ENCODE peak calls at places on chromosomes 16 and 17, in four cellular contexts. R is GM13977, I is omental fat pad, K is upper lobe of right lung. G is an unnamed sample.

GRCh38 chr17:27315322-27315721 is 21.4 kb downstream of the WSB1 start:
- DNase-seq in R (no peak), I (peak), K (peak), G (peak)

GRCh38 chr17:82937411-82938371 is 97.9 kb upstream of the ZNF750 start:
- DNase-seq in R (no peak), I (peak), K (peak), G (no peak)

GRCh38 chr17:64180674-64181073 is 50.7 kb upstream of the ERN1 start:
- DNase-seq in R (no peak), I (no peak), K (peak), G (no peak)

GRCh38 chr17:9244066-9245052 is 223.0 kb downstream of the NTN1 start:
- DNase-seq in R (no peak), I (no peak), K (peak), G (no peak)

GRCh38 chr17:65175952-65176351 is 38.8 kb downstream of the RGS9 start:
- DNase-seq in R (no peak), I (no peak), K (no peak), G (no peak)

GRCh38 chr17:49315974-49316570 is 46.0 kb downstream of the ZNF652 start:
- DNase-seq in R (no peak), I (no peak), K (no peak), G (no peak)

GRCh38 chr16:4264546-4264945 is 8.3 kb downstream of the TFAP4 start:
- DNase-seq in R (no peak), I (no peak), K (no peak), G (no peak)

GRCh38 chr17:29619251-29619650 is 3.5 kb downstream of the CORO6 start:
- DNase-seq in R (no peak), I (no peak), K (peak), G (no peak)

GRCh38 chr16:53915452-53916160 is 211.7 kb downstream of the FTO start:
- DNase-seq in R (no peak), I (no peak), K (no peak), G (no peak)

GRCh38 chr16:53094013-53094630 is 39.3 kb downstream of the CHD9 start:
- DNase-seq in R (peak), I (no peak), K (peak), G (no peak)

GRCh38 chr17:28925912-28926365 is 23.1 kb upstream of the DHRS13 start:
- DNase-seq in R (peak), I (no peak), K (no peak), G (no peak)

GRCh38 chr17:38980455-38981217 is 13.4 kb upstream of the FBXO47 start:
- DNase-seq in R (no peak), I (no peak), K (no peak), G (no peak)

GRCh38 chr16:23424292-23424958 is 28.6 kb downstream of the COG7 start:
- DNase-seq in R (no peak), I (no peak), K (peak), G (no peak)

GRCh38 chr16:19162085-19162484 is 6.0 kb upstream of the SYT17 start:
- DNase-seq in R (no peak), I (no peak), K (no peak), G (no peak)

GRCh38 chr17:77098884-77099545 is 41.8 kb upstream of the SEC14L1 start:
- DNase-seq in R (no peak), I (peak), K (no peak), G (no peak)

GRCh38 chr16:67888311-67888710 is 3.6 kb downstream of the NRN1L start:
- DNase-seq in R (no peak), I (no peak), K (no peak), G (no peak)

GRCh38 chr16:87129771-87130170 is 187.4 kb downstream of the C16orf95 start:
- DNase-seq in R (no peak), I (no peak), K (no peak), G (no peak)

GRCh38 chr16:34743115-34743514 is 1283.7 kb downstream of the TP53TG3F start:
- DNase-seq in R (no peak), I (no peak), K (no peak), G (no peak)

GRCh38 chr16:89729863-89730574 is 8.7 kb downstream of the ZNF276 start:
- DNase-seq in R (no peak), I (no peak), K (no peak), G (peak)

DNA sequence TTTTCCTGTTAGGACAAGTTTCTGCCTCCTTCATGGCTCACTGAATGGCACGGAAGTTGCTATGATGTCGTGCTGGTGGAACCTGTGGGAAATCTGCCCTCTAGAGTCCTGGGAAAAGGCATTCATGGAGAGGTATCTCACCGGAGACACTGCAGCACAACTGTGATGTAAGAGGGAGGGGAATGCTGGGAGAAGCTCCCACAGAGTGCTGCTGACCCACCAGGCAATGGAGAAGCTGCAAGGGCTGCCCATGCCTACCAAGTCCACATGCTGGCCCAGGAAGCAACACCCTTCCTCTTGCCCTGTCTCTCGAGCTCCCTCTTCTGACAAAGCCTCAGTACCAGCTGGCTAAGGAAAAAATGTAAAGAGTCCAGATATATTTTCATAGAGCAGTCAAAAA is 45.2 kb upstream of the SLC5A11 start:
- DNase-seq in R (no peak), I (no peak), K (no peak), G (no peak)
- TF ChIP-seq CTCF in R (no peak), I (no peak), K (peak), G (no peak)

GRCh38 chr17:44947461-44948314 is at the start of gene KIF18B:
- DNase-seq in R (peak), I (peak), K (peak), G (peak)
- TF ChIP-seq CTCF in R (no peak), I (no peak), K (no peak), G (no peak)

DNA sequence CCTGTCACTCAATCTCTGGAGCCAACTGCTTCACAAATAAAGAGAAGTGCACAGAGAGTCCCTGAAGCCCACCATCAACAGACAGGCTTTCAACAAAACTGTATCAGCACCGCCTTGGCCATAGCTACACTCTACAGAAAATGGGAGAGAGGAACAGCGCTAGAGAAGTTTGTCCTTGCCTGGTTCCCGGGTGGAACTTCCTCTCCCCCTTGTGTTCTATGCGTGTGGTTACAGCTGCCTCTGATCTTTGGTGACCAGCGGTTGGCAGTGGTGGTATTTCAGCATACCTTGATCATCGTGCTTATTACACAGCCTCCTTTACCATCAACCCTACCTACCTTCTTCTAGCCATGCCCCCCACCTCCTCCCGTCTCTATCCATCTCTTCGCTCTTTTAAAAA is 91.4 kb upstream of the CCL2 start:
- DNase-seq in R (no peak), I (no peak), K (no peak), G (no peak)
- TF ChIP-seq CTCF in R (peak), I (no peak), K (peak), G (no peak)

DNA sequence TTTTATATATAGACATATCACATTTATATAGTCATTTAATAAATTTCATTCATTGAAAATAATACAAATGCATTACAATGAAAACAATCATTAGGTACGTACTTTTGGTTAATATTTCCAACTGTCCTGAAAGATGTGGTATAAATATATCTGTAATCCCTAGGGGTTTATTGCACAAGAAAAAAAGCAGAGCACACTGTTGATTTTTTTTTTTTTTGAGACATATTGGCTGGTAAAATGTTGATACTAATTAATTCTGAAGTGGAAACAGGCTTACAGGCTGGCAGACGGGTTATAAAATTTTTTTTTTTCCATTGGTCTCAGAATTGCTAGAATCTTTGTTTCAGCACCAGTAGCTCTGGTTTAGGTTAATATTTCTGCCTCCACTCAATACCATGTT is 193.6 kb downstream of the MAP2K6 start:
- DNase-seq in R (no peak), I (no peak), K (no peak), G (no peak)
- TF ChIP-seq CTCF in R (no peak), I (no peak), K (no peak), G (no peak)

GRCh38 chr16:11973065-11973464 is 3.5 kb upstream of the SNX29 start:
- DNase-seq in R (no peak), I (no peak), K (no peak), G (no peak)

GRCh38 chr16:11967195-11967911 is 2.3 kb downstream of the TNFRSF17 start:
- DNase-seq in R (no peak), I (no peak), K (no peak), G (no peak)

GRCh38 chr16:11968577-11968976 is 3.6 kb downstream of the TNFRSF17 start:
- DNase-seq in R (no peak), I (no peak), K (no peak), G (no peak)

GRCh38 chr16:11976850-11977205 is 294 bp downstream of the SNX29 start:
- DNase-seq in R (no peak), I (no peak), K (no peak), G (no peak)

DNA sequence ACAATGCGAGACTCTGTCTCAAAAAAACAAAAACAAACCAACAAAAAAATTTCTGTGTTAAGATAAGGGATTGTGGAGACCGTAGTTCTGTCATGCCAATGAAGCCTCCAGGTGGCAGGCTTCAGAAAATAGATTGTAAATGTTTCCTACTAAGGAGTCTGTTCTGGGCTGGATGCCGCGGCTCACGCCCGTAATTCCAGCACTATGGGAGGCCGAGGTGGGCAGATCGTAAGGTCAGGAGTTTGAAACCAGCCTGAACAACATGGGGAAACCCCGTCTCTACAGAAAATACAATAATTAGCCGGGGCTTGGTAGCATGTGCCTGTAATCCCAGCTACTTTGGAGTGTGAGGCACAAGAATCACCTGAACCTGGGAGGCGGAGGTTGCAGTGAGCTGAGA is 4.4 kb upstream of the SNX29 start:
- DNase-seq in R (no peak), I (no peak), K (no peak), G (no peak)
- TF ChIP-seq CTCF in R (peak), I (no peak), K (no peak), G (no peak)

DNA sequence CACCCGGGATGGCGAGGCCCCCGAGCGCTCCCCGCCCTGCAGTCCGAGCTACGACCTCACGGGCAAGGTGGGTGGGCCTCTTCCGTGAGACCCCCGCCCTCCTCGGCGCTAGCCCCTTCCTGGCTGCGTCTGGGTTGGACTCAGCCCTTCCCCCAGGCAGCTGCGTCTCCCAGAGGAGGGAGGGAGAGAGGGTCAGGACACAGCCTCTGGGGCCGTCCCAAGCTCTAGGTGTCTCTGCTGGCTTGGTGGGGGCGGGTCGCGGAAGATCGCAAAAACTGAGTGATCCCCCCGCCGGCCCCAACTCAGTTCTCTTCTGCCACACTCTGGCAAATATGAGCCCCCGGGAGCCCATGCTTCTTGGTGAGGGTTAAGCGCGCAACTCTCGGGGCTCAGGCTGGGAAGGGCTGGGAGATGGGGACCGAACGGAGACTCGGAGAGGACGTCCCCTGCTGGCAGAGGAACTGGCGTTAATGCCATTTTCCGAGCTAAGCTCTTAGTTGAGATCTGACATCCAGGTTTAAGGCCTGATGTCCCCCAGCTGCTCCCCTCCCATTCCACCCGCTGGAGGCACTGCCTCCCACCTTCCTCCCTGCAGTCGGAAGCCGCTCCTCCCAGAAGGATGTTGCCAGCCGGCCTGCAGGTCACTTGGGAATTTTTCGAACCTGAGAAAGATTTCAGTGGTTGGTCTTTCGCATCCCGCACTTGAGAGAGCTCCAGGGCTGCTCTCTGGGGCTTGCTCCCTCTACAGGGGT is 419 bp downstream of the RAB37 start:
- DNase-seq in R (peak), I (no peak), K (no peak), G (no peak)
- TF ChIP-seq CTCF in R (peak), I (no peak), K (peak), G (peak)

DNA sequence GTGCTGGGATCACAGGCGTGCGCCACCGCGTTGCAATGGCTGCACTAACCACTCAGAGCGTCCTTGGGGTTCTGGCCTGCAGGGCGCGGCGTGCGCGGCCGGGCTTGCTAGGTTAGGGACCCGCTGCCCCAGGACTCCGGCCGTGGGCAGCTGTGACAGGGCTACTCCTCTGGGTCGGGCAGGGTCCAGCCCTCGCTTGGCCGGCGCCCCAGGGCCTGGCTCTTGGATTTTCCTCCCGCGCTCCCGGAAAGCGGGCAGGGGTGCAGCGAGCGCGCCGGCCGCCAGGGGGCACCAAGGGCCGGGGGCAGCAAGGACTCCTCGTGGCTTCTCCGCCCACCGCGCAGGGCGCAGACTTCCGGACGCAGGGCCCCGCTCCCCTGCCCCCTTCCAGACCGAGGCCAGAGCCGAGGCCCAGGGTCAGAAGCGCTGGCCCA is 489 bp downstream of the TLE7 start:
- DNase-seq in R (peak), I (no peak), K (no peak), G (no peak)
- TF ChIP-seq CTCF in R (peak), I (no peak), K (peak), G (peak)

GRCh38 chr17:67635688-67636087 is 82.0 kb upstream of the NOL11 start:
- DNase-seq in R (no peak), I (no peak), K (no peak), G (no peak)
- TF ChIP-seq CTCF in R (no peak), I (no peak), K (no peak), G (no peak)

GRCh38 chr17:45282683-45283644 is 21.1 kb upstream of the SPATA32 start:
- DNase-seq in R (no peak), I (no peak), K (peak), G (no peak)

GRCh38 chr17:45286286-45286685 is 24.4 kb upstream of the SPATA32 start:
- DNase-seq in R (no peak), I (no peak), K (no peak), G (no peak)

GRCh38 chr17:45287526-45288264 is 25.8 kb upstream of the SPATA32 start:
- DNase-seq in R (no peak), I (no peak), K (no peak), G (no peak)

GRCh38 chr17:45283711-45284110 is 21.8 kb upstream of the SPATA32 start:
- DNase-seq in R (no peak), I (no peak), K (no peak), G (no peak)

GRCh38 chr17:45284176-45285140 is 22.6 kb upstream of the SPATA32 start:
- DNase-seq in R (no peak), I (no peak), K (peak), G (no peak)
- TF ChIP-seq CTCF in R (peak), I (no peak), K (peak), G (no peak)

G was measured in mesothelial cell of epicardium.